ENCODE peak calls at places on chromosomes 1 and 21, in eight cellular contexts. V is pancreas, I is H1, H is heart left ventricle, W is kidney, O is neural progenitor cell, E is cardiac muscle cell, M is IMR-90. U is an unnamed sample. For H3K4me1, the result is how much of the 10 kb centered on the place peaks cover.

GRCh38 chr1:192756847-192757246 is 52.0 kb upstream of the RGS2 start:
- DNase-seq in W (no peak), I (no peak), O (no peak), V (no peak), E (no peak), H (no peak), M (no peak), U (no peak)

GRCh38 chr1:23369335-23370013 is at the start of gene ZNF436:
- DNase-seq in W (peak), I (no peak), M (peak), H (peak), V (peak), E (peak), O (peak), U (peak)

GRCh38 chr1:93615201-93616150 is 66.2 kb downstream of the BCAR3 start:
- DNase-seq in M (peak), W (no peak), H (no peak), O (no peak), E (peak), I (no peak), V (no peak), U (no peak)

GRCh38 chr1:6099297-6099696 is 53.6 kb downstream of the KCNAB2 start:
- DNase-seq in M (no peak), E (no peak), O (no peak), H (peak), V (peak), I (no peak), W (peak), U (no peak)

GRCh38 chr1:117683571-117684285 is 77.9 kb downstream of the TENT5C start:
- DNase-seq in H (no peak), W (no peak), O (no peak), V (no peak), I (no peak), E (peak), M (peak), U (no peak)

GRCh38 chr1:34740161-34740875 is 14.5 kb upstream of the GJB5 start:
- DNase-seq in I (no peak), E (peak), M (no peak), W (no peak), H (no peak), O (peak), V (no peak), U (no peak)

GRCh38 chr1:15088146-15089025 is 65.2 kb upstream of the TMEM51 start:
- DNase-seq in I (no peak), O (no peak), H (peak), M (peak), W (peak), V (no peak), E (no peak), U (no peak)

GRCh38 chr1:168893359-168893791 is 164.4 kb upstream of the DPT start:
- DNase-seq in W (no peak), H (peak), I (no peak), O (no peak), E (peak), M (no peak), V (no peak), U (peak)

GRCh38 chr1:10830961-10831669 is 34.7 kb upstream of the CASZ1 start:
- DNase-seq in M (no peak), H (no peak), I (no peak), W (no peak), E (no peak), O (no peak), V (no peak), U (no peak)

GRCh38 chr1:11046625-11047365 is at the start of gene MASP2:
- DNase-seq in H (no peak), I (no peak), M (no peak), V (no peak), O (no peak), W (peak), E (no peak), U (no peak)

GRCh38 chr1:19257178-19257914 is 5.7 kb downstream of the MRTO4 start:
- DNase-seq in M (no peak), H (no peak), O (no peak), V (no peak), I (no peak), W (no peak), E (peak), U (no peak)

GRCh38 chr1:230191079-230191478 is 124.0 kb downstream of the GALNT2 start:
- DNase-seq in M (peak), W (no peak), E (peak), O (no peak), V (no peak), I (no peak), H (no peak), U (peak)

GRCh38 chr21:31343680-31344480 is at the start of gene TIAM1:
- DNase-seq in V (no peak), I (peak), E (peak), M (peak), H (peak), O (peak), W (no peak), U (peak)

GRCh38 chr1:218249757-218250156 is 35.3 kb upstream of the RRP15 start:
- DNase-seq in V (no peak), M (no peak), I (no peak), W (no peak), H (no peak), E (no peak), O (no peak), U (no peak)

GRCh38 chr1:210796421-210796820 is 337.5 kb downstream of the KCNH1 start:
- DNase-seq in V (no peak), H (no peak), I (no peak), E (no peak), M (no peak), O (no peak), W (no peak), U (no peak)

GRCh38 chr1:115546846-115547245 is 94.9 kb upstream of the VANGL1 start:
- DNase-seq in E (no peak), M (no peak), O (no peak), W (no peak), H (no peak), I (no peak), V (no peak), U (no peak)

GRCh38 chr1:212188599-212189351 is 96.4 kb upstream of the PPP2R5A start:
- DNase-seq in H (no peak), V (no peak), I (no peak), O (no peak), E (no peak), W (no peak), M (no peak), U (no peak)

GRCh38 chr1:27403065-27403726 is 10.8 kb downstream of the GPR3 start:
- DNase-seq in W (peak), V (no peak), O (peak), H (peak), M (peak), I (no peak), E (peak), U (peak)

GRCh38 chr1:211920602-211921226 is 90.2 kb upstream of the LPGAT1 start:
- DNase-seq in W (no peak), O (no peak), E (peak), I (no peak), H (no peak), V (no peak), M (no peak), U (no peak)

GRCh38 chr1:94602312-94602711 is 60.8 kb upstream of the F3 start:
- DNase-seq in I (no peak), H (no peak), W (no peak), V (no peak), M (peak), O (no peak), E (peak), U (peak)

GRCh38 chr1:153260473-153260979 is 1.0 kb downstream of the LORICRIN start:
- DNase-seq in E (peak), M (no peak), I (no peak), O (no peak), W (no peak), V (no peak), H (no peak), U (no peak)

GRCh38 chr1:165397945-165398344 is 41.4 kb upstream of the LMX1A start:
- DNase-seq in V (no peak), O (no peak), W (no peak), H (no peak), I (no peak), E (peak), M (peak), U (no peak)

GRCh38 chr1:247331526-247332214 is at the start of gene ZNF496:
- DNase-seq in M (peak), O (peak), E (peak), W (peak), I (peak), V (peak), H (peak), U (peak)

GRCh38 chr1:217136895-217137205 is 413.6 kb upstream of the ESRRG start:
- DNase-seq in W (no peak), H (no peak), M (no peak), O (no peak), I (no peak), E (no peak), V (no peak), U (no peak)

GRCh38 chr1:40884055-40884795 is 22.1 kb upstream of the CITED4 start:
- DNase-seq in M (no peak), I (no peak), W (peak), H (no peak), E (no peak), O (no peak), V (no peak), U (no peak)

GRCh38 chr1:11940260-11940921 is 5.9 kb downstream of the PLOD1 start:
- DNase-seq in H (no peak), O (no peak), I (no peak), V (no peak), W (no peak), E (peak), M (peak), U (no peak)

GRCh38 chr1:152622803-152623202 is at the start of gene LCE3A:
- DNase-seq in O (no peak), W (no peak), M (peak), H (no peak), E (no peak), I (no peak), V (no peak), U (no peak)

GRCh38 chr21:18384771-18385170 is 18.8 kb downstream of the TMPRSS15 start:
- DNase-seq in E (no peak), I (no peak), W (no peak), H (no peak), V (no peak), M (no peak), O (peak), U (no peak)

GRCh38 chr1:238438296-238439275 is 547.9 kb upstream of the ZP4 start:
- DNase-seq in H (no peak), M (no peak), O (peak), I (no peak), E (no peak), V (no peak), W (no peak), U (no peak)

GRCh38 chr1:167799747-167800146 is 78.0 kb downstream of the MPZL1 start:
- DNase-seq in W (no peak), I (no peak), E (no peak), V (no peak), M (no peak), O (no peak), H (no peak), U (no peak)

GRCh38 chr1:167795810-167796740 is 74.3 kb downstream of the MPZL1 start:
- DNase-seq in W (no peak), O (no peak), E (peak), I (no peak), H (no peak), M (no peak), V (no peak), U (peak)

GRCh38 chr1:167798951-167799350 is 77.2 kb downstream of the MPZL1 start:
- DNase-seq in W (no peak), M (no peak), O (peak), V (no peak), E (no peak), H (no peak), I (no peak), U (no peak)

GRCh38 chr1:167794043-167794442 is 72.3 kb downstream of the MPZL1 start:
- DNase-seq in H (no peak), O (no peak), V (no peak), I (no peak), E (no peak), W (no peak), M (no peak), U (no peak)

DNA sequence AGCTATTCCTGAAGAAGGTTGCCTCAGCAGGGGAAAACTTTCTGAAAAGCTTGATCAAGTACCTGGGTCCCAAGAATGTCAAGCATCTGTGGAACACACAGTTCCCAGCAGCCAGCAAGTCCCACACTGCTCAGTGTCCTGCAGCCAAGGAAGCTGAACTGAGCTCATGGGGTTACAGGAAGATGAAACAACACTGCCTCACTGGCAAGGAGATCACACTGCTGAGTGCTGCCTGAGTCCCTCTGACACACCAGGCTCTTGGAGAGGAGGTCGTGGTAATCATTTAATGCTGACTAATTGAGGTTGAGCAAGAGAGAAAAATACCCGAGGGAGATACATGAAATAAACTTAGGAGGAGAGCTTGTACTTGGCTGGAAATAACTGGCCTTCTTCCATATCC is 75.2 kb downstream of the MPZL1 start:
- DNase-seq in O (peak), W (peak), E (peak), I (no peak), H (peak), M (peak), V (no peak), U (peak)
- TF ChIP-seq CTCF in O (no peak), W (no peak), E (peak), I (no peak), H (no peak), M (peak), V (no peak), U (no peak)

DNA sequence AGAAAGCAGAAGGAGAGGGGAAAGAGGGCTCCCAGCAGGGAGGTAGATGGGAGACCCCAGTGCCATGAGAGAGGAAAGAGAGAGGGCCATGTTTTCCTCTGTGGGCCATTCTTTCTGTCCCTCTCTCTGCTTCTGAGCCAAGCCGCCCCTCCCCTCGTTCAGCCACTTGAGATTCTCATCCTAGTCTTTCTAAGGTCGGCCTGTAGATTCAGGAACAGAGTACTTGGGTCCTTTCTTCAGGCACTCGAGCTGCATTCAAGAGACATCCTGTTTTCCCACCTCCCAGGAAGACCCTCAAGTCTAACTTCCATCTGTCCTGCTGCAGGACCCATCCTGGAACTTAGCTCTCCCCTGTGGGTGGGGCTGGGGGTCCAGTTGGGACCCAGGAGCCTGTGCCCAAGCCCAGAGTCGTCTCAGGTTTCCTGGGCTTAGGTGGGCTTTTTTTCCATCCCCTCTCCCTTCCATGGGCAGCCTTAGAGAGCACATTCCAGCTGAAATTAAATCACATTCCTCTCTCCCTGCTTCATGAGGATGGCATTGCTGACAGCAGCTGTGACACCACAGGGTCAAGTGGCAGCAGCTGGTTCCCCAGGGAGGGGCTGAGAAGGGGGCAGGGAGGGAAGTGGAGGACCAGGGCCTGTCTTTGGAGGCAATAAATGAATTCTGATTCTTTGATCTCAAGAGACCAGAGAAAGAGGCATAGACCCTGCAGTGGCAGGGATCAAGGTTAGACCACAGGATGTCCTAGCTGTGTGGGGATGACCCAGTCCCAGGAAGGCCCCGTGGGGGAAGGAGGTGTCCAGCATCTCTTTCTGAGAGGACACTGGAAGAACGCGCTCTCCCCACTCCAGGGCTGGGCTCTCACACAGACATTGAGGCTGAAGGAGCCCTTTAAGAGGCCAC is 12.9 kb downstream of the NES start:
- DNase-seq in E (no peak), W (no peak), O (peak), H (no peak), M (peak), I (no peak), V (no peak), U (peak)
- H3K4me1 ChIP-seq in E (half or more), W (under half), O (half or more), H (half or more), M (half or more), I (under half), V (under half), U (half or more)

GRCh38 chr1:229023651-229024295 is 247.1 kb upstream of the RAB4A start:
- DNase-seq in I (no peak), M (no peak), V (no peak), O (no peak), E (no peak), H (peak), W (no peak), U (no peak)
- H3K27ac ChIP-seq in I (no peak), M (no peak), V (no peak), O (no peak), E (no peak), H (no peak), W (no peak), U (no peak)

DNA sequence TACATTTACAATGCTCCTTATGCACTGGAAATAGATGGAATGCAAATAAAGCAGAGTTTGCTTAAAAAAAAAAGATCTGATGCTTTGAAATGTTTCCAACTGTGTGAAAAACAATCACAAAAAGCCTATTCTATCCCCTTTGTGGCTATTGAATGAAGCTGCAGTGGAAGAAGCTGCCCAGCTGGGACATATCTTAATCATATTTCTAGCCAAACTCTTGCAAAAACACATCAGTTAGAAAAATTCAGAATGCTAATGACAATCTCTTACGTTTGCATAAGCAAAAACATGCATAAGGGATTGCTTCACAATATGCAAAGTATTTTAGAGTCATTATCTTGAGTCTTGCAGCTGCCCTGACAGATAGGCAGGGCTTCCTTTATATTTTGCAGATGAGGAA is 526.4 kb upstream of the USP24 start:
- DNase-seq in V (no peak), H (no peak), I (no peak), M (peak), E (peak), O (no peak), W (no peak), U (no peak)
- TF ChIP-seq CTCF in V (no peak), H (no peak), I (no peak), M (no peak), E (no peak), O (no peak), W (no peak), U (no peak)

DNA sequence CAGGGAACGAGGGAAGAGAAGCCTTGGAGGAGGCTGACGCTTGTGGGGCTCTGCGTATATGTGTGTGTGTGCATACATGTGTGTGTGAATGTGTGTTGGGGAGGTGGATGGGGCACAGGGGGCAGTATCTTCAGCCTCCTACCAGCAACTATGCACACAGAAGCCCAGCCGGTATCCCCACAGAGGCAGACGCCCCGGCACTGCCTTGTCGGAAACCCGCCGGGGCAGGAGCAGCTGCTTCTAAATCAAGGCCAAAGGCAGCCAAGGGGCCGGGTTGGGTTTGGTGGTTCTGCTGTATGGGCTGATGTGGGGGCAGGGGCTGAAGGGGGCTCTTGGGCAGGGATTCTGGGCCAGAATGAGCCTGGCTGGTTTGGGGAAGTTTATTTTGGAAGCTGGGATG is 10.8 kb upstream of the WNT4 start:
- DNase-seq in H (peak), I (no peak), W (no peak), O (no peak), E (no peak), M (no peak), V (no peak), U (no peak)
- H3K4me1 ChIP-seq in H (under half), I (under half), W (under half), O (under half), E (under half), M (under half), V (under half), U (under half)

GRCh38 chr1:61090546-61090945 is 8.2 kb downstream of the NFIA start:
- DNase-seq in H (no peak), V (no peak), W (no peak), I (no peak), M (no peak), E (no peak), O (no peak), U (no peak)
- H3K27ac ChIP-seq in H (peak), V (no peak), W (no peak), I (no peak), M (no peak), E (no peak), O (no peak), U (peak)

DNA sequence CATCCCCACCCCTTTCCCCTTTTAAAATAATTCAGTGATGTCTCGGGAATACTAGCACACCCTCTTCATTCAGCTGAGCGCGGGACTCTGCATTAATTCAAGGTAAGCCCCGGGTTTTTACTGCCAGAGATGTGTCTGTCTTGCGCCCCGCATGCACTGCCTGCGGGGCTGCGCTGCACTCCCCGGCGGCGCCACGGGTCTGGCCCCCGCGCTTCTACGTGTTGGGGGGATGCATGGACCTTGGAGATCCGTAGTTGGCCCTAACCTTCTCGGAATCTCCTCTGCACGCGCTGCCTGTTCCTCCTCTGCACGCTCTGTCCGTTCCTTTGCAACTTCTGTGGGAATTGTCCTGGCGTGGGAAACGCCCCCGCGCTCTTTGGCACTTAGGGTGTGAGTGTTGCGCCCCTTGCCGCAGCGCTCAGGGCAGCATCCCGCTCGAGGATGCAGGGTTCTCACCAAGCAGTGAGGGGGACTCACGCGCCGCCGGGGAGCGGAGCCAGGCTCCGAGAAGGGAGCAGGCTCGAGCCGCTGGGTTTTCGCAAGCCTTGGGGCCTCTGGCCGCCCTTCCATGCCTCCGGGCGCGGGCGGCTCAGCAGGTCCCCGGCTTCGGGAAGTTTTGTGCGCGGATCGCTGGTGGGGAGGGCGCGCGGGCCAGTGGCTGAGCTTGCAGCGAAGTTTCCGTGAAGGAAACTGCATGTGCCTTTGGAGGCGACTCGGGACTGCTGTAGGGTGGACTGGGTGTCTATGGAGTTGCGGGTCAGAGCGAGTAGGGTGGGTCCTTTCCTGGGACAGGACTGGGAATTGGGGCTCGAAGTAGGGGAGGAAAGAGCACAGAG is 165.1 kb upstream of the CACNA1E start:
- DNase-seq in V (no peak), O (peak), W (no peak), I (no peak), E (peak), M (no peak), H (no peak), U (no peak)
- TF ChIP-seq CTCF in V (no peak), O (peak), W (no peak), I (no peak), E (no peak), M (no peak), H (no peak), U (no peak)

GRCh38 chr1:201362906-201363305 is 14.6 kb downstream of the TNNT2 start:
- DNase-seq in M (no peak), V (no peak), E (no peak), O (no peak), H (peak), W (peak), I (no peak), U (no peak)
- H3K4me1 ChIP-seq in M (under half), V (under half), E (under half), O (under half), H (under half), W (under half), I (under half), U (under half)